ENCODE peak calls at places on chromosomes 7 and 10, in five cellular contexts. U, P, B, S and G are unnamed samples.

GRCh38 chr7:94095359-94096009 is 91.3 kb upstream of the BET1 start:
- DNase-seq in B (no peak), P (no peak), S (no peak), U (no peak), G (no peak)

GRCh38 chr10:129259128-129259527 is 207.9 kb upstream of the MGMT start:
- DNase-seq in B (no peak), P (no peak), U (no peak), S (no peak), G (no peak)

GRCh38 chr7:2048531-2048930 is 184.2 kb downstream of the MAD1L1 start:
- DNase-seq in P (no peak), S (no peak), B (no peak), U (peak; percentile 64), G (no peak)

GRCh38 chr10:44300666-44301649 is 83.9 kb downstream of the CXCL12 start:
- DNase-seq in B (peak; percentile 13), S (peak; percentile 88), U (no peak), P (no peak), G (no peak)

GRCh38 chr10:14124951-14125350 is 205.8 kb downstream of the FRMD4A start:
- DNase-seq in P (no peak), S (no peak), U (no peak), B (no peak), G (no peak)

GRCh38 chr10:33800545-33800944 is 466.1 kb upstream of the NRP1 start:
- DNase-seq in B (no peak), S (no peak), U (no peak), P (no peak), G (no peak)

GRCh38 chr10:102627446-102628293 is 16.6 kb upstream of the TRIM8 start:
- DNase-seq in B (no peak), U (no peak), S (peak; percentile 81), P (peak; percentile 90), G (peak; percentile 68)

GRCh38 chr7:18874875-18875274 is 242.6 kb downstream of the TWIST1 start:
- DNase-seq in U (no peak), B (no peak), S (no peak), P (no peak), G (no peak)

GRCh38 chr10:6885284-6885683 is 305.2 kb upstream of the PRKCQ start:
- DNase-seq in U (no peak), B (no peak), P (no peak), S (no peak), G (no peak)

GRCh38 chr10:69014171-69014570 is 25.6 kb downstream of the KIFBP start:
- DNase-seq in B (no peak), U (no peak), S (no peak), P (no peak), G (no peak)

GRCh38 chr10:69335063-69335587 is 56.8 kb downstream of the HK1 start:
- DNase-seq in U (no peak), P (no peak), B (no peak), S (no peak), G (no peak)

GRCh38 chr10:113382691-113383090 is 170.2 kb upstream of the HABP2 start:
- DNase-seq in B (no peak), S (no peak), U (no peak), P (no peak), G (no peak)

GRCh38 chr10:113103131-113103830 is 153.2 kb downstream of the TCF7L2 start:
- DNase-seq in B (no peak), P (no peak), U (no peak), S (no peak), G (no peak)